ENCODE peak calls at places on chromosomes 3 and 15, in six cellular contexts. R is SHP77, Y is psoas muscle, H is A549, G is hypothalamus, N is neural crest cell. D is an unnamed sample.

GRCh38 chr15:98787190-98787589 is 138.9 kb downstream of the IGF1R start:
- DNase-seq in R (no peak), Y (no peak), H (no peak), G (no peak), N (no peak), D (no peak)

GRCh38 chr3:129562803-129563202 is 19.8 kb downstream of the H1-8 start:
- DNase-seq in R (no peak), Y (peak; percentile 41), H (no peak), G (no peak), N (no peak), D (no peak)

GRCh38 chr3:11238880-11239279 is 33.3 kb upstream of the ATG7 start:
- DNase-seq in R (no peak), Y (no peak), H (no peak), G (no peak), N (no peak), D (peak; percentile 71)

GRCh38 chr15:52486003-52486996 is 42.4 kb downstream of the MYO5A start:
- DNase-seq in R (no peak), Y (no peak), H (no peak), G (no peak), N (peak; percentile 34), D (no peak)

GRCh38 chr3:9769426-9770275 is at the start of gene CAMK1:
- DNase-seq in R (peak; percentile 74), Y (peak; percentile 85), H (peak; percentile 44), G (peak; percentile 46), N (peak; percentile 64), D (peak; percentile 66)

GRCh38 chr3:105369501-105370371 is 3.0 kb downstream of the ALCAM start:
- DNase-seq in R (peak; percentile 74), Y (peak; percentile 80), H (peak; percentile 73), G (peak; percentile 51), N (peak; percentile 41), D (peak; percentile 71)

GRCh38 chr15:70246623-70247200 is 149.0 kb upstream of the TLE3 start:
- DNase-seq in R (no peak), Y (no peak), H (no peak), G (no peak), N (no peak), D (no peak)

GRCh38 chr15:36579792-36580431 is 486 bp downstream of the CDIN1 start:
- DNase-seq in R (peak; percentile 43), Y (no peak), H (no peak), G (no peak), N (no peak), D (peak; percentile 31)

GRCh38 chr3:114596147-114596546 is 302.3 kb downstream of the TIGIT start:
- DNase-seq in R (no peak), Y (no peak), H (no peak), G (no peak), N (no peak), D (no peak)

GRCh38 chr15:61205427-61205826 is 23.7 kb downstream of the RORA start:
- DNase-seq in R (no peak), Y (no peak), H (no peak), G (no peak), N (no peak), D (peak; percentile 56)

GRCh38 chr15:90901799-90902655 is 1.1 kb upstream of the MAN2A2 start:
- DNase-seq in R (peak; percentile 83), Y (peak; percentile 88), H (peak; percentile 88), G (peak; percentile 26), N (peak; percentile 62), D (peak; percentile 85)